ENCODE peak calls at places on chromosomes 12 and 14, in ten cellular contexts. F is suprapubic skin, V is OCI-LY7, N is astrocyte, U is testis, J is HCT116, P is psoas muscle, Z is epithelial cell of proximal tubule, A is MM.1S, K is HFF-Myc. O is an unnamed sample.

GRCh38 chr12:132560831-132561783 is 49.3 kb downstream of the LRCOL1 start:
- DNase-seq in F (no peak), V (peak; percentile 89), N (no peak), U (peak; percentile 69), J (peak; percentile 75), P (no peak), Z (no peak), A (peak; percentile 44), K (peak; percentile 32), O (peak; percentile 52)

GRCh38 chr14:24665440-24665991 is 31.5 kb upstream of the GZMB start:
- DNase-seq in F (no peak), V (peak; percentile 66), N (no peak), U (no peak), J (no peak), P (no peak), Z (no peak), A (peak; percentile 69), K (no peak), O (no peak)

GRCh38 chr14:38089123-38089522 is 118.6 kb upstream of the SSTR1 start:
- DNase-seq in F (no peak), V (no peak), N (no peak), U (no peak), J (no peak), P (no peak), Z (no peak), A (no peak), K (no peak), O (peak; percentile 42)

GRCh38 chr14:60250318-60251035 is 1.5 kb downstream of the PPM1A start:
- DNase-seq in F (no peak), V (peak; percentile 25), N (peak; percentile 26), U (peak; percentile 30), J (peak; percentile 6), P (no peak), Z (peak; percentile 68), A (no peak), K (no peak), O (peak; percentile 39)

GRCh38 chr14:68979021-68979721 is at the start of gene ACTN1:
- DNase-seq in F (peak; percentile 94), V (no peak), N (peak; percentile 96), U (peak; percentile 91), J (peak; percentile 89), P (peak; percentile 90), Z (peak; percentile 49), A (peak; percentile 41), K (peak; percentile 84), O (peak; percentile 99)

GRCh38 chr12:25935355-25936144 is 22.9 kb upstream of the RASSF8 start:
- DNase-seq in F (no peak), V (no peak), N (no peak), U (no peak), J (no peak), P (no peak), Z (no peak), A (no peak), K (no peak), O (peak; percentile 13)

GRCh38 chr12:117836476-117836875 is 132.3 kb downstream of the KSR2 start:
- DNase-seq in F (no peak), V (no peak), N (no peak), U (no peak), J (no peak), P (no peak), Z (no peak), A (no peak), K (no peak), O (no peak)

GRCh38 chr12:2664721-2665577 is 129.8 kb upstream of the FKBP4 start:
- DNase-seq in F (peak; percentile 50), V (no peak), N (no peak), U (no peak), J (no peak), P (no peak), Z (no peak), A (no peak), K (no peak), O (no peak)

GRCh38 chr14:28901631-28902030 is 135.0 kb downstream of the FOXG1 start:
- DNase-seq in F (no peak), V (no peak), N (no peak), U (no peak), J (no peak), P (no peak), Z (no peak), A (no peak), K (no peak), O (no peak)

GRCh38 chr14:37864861-37865718 is 269.7 kb downstream of the TTC6 start:
- DNase-seq in F (no peak), V (no peak), N (peak; percentile 39), U (no peak), J (no peak), P (no peak), Z (peak; percentile 4), A (no peak), K (peak; percentile 56), O (peak; percentile 36)

GRCh38 chr12:75720807-75721206 is 209.4 kb upstream of the KRR1 start:
- DNase-seq in F (no peak), V (no peak), N (no peak), U (no peak), J (no peak), P (no peak), Z (no peak), A (no peak), K (no peak), O (no peak)

GRCh38 chr12:48817957-48818830 is at the start of gene CACNB3:
- DNase-seq in F (peak; percentile 92), V (peak; percentile 61), N (peak; percentile 32), U (peak; percentile 73), J (no peak), P (peak; percentile 67), Z (no peak), A (peak; percentile 57), K (no peak), O (peak; percentile 39)

GRCh38 chr12:48813464-48814312 is 4.6 kb upstream of the CACNB3 start:
- DNase-seq in F (no peak), V (no peak), N (peak; percentile 53), U (peak; percentile 43), J (no peak), P (no peak), Z (no peak), A (no peak), K (no peak), O (peak; percentile 73)

GRCh38 chr12:48815281-48816110 is 2.8 kb upstream of the CACNB3 start:
- DNase-seq in F (peak; percentile 90), V (peak; percentile 53), N (peak; percentile 74), U (peak; percentile 86), J (peak; percentile 49), P (peak; percentile 72), Z (no peak), A (peak; percentile 17), K (peak; percentile 54), O (peak; percentile 84)

GRCh38 chr12:48814313-48815280 is 3.7 kb upstream of the CACNB3 start:
- DNase-seq in F (peak; percentile 89), V (peak; percentile 90), N (peak; percentile 38), U (peak; percentile 90), J (peak; percentile 39), P (peak; percentile 86), Z (no peak), A (peak; percentile 87), K (peak; percentile 51), O (peak; percentile 84)

GRCh38 chr12:48816148-48816854 is 2.0 kb upstream of the CACNB3 start:
- DNase-seq in F (no peak), V (no peak), N (no peak), U (no peak), J (no peak), P (no peak), Z (no peak), A (no peak), K (no peak), O (no peak)
- H3K4me3 ChIP-seq in F (peak overlapping the region; percentile 75), V (peak overlapping the region; percentile 72), N (peak overlapping the region; percentile 83), U (no peak overlapping the region), J (peak overlapping the region; percentile 92), P (peak overlapping the region; percentile 87), Z (peak overlapping the region; percentile 86), A (no peak overlapping the region), K (peak overlapping the region; percentile 83), O (peak overlapping the region; percentile 81)

DNA sequence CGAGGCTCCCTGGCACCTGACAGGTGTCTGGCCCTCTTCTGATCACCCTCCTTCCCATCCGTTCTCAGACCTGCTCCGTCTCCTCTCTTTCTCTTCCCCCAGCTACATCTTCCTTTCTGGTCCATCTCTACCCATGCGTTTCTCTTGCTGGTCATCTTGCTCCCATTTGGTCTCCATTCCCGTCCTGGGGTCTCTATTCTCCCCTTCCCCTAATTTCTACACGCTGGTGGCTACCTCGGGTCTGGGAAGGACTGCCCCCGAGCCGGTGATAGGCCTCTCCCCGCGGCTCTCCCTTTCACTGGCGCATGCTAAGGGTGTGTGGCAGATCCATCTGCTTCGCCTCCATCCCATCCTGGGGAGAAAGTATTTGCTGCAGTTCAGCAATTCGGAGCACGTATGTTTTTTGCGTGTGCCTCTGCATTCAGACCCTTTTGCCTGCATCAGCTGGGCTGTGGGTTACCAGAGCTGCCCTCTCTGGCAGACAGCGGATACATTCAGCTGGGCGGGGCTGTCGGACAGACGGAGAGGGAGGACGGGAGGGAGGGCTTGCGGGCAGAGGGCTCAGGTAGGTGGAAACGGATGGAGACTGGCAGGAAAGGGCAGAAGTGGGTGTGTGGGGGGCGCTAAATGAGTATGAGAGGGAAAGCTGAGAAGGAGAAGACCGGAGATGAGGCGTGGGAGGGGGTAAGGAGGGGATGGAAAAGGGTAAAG is 775 bp downstream of the CLSTN3 start:
- DNase-seq in F (no peak), V (peak; percentile 46), N (peak; percentile 39), U (peak; percentile 73), J (no peak), P (peak; percentile 33), Z (no peak), A (peak; percentile 68), K (no peak), O (peak; percentile 40)
- TF ChIP-seq CTCF in F (no peak), V (peak; percentile 19), N (no peak), U (no peak), J (no peak), P (no peak), Z (peak; percentile 5), A (peak; percentile 18), K (no peak), O (no peak)

DNA sequence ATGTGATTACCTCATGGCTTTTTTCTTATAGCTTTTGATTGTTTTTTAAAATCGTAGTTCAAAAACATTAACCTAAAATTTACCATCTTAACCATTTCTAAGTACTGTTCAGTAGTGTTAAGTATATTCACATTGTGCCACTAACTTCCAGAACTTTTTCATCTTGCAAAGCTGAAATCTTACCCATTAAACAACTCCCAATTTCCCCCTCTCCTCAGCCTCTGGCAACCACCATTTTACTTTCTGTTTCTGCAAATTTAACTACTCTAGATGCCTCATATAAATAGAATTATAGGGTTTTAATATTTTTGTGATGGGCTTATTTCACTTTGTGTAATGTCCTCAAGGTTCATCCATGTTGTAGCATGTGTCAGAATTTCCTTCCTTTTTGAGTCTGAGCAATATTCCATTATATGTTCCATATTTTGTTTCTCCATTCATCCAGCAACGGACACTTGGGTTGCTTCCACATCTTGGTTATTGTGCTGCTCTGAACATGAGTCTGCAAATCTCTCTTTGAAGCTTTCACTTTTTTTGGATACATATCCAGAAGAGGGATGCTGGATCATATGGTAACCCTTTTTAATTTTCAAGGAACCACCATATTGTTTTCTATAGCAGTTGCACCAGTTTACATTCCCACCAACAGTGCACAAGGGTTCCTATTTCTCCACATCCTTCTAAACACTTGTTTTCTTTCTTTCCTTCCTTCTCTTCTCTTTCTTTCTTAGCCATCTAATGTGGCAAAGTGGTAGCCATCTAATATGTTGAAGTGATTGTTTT is 5.0 kb downstream of the HIF1A start:
- DNase-seq in F (no peak), V (no peak), N (no peak), U (no peak), J (no peak), P (no peak), Z (no peak), A (no peak), K (no peak), O (no peak)
- H3K4me3 ChIP-seq in F (peak overlapping the region; percentile 7), V (peak overlapping the region; percentile 91), N (peak overlapping the region; percentile 43), U (no peak overlapping the region), J (no peak overlapping the region), P (no peak overlapping the region), Z (peak overlapping the region; percentile 90), A (no peak overlapping the region), K (no peak overlapping the region), O (peak overlapping the region; percentile 87)

GRCh38 chr12:120529641-120530314 is 820 bp upstream of the COQ5 start:
- DNase-seq in F (no peak), V (peak; percentile 21), N (peak; percentile 42), U (peak; percentile 42), J (peak; percentile 41), P (no peak), Z (no peak), A (peak; percentile 39), K (no peak), O (peak; percentile 70)
- TF ChIP-seq CTCF in F (no peak), V (no peak), N (peak; percentile 3), U (no peak), J (peak; percentile 28), P (peak; percentile 15), Z (peak; percentile 38), A (no peak), K (no peak), O (peak; percentile 8)

O was measured in fibroblast of villous mesenchyme.